ENCODE peak calls at places on chromosomes 16 and 17, in nine cellular contexts. U, H, V, F, N, M, C, P and A are unnamed samples.

GRCh38 chr17:72056727-72057290 is 64.0 kb upstream of the SOX9 start:
- DNase-seq in U (no peak), H (no peak), V (no peak), F (no peak), N (no peak), M (no peak), C (no peak), P (no peak), A (no peak)

GRCh38 chr17:74877592-74878543 is 5.1 kb upstream of the FDXR start:
- DNase-seq in U (no peak), H (no peak), V (no peak), F (no peak), N (no peak), M (peak; percentile 71), C (no peak), P (peak; percentile 57), A (no peak)

GRCh38 chr16:84751947-84752346 is 52.1 kb downstream of the USP10 start:
- DNase-seq in U (no peak), H (peak; percentile 67), V (no peak), F (no peak), N (no peak), M (peak; percentile 64), C (no peak), P (no peak), A (no peak)

GRCh38 chr17:80481284-80482057 is 5.1 kb upstream of the NPTX1 start:
- DNase-seq in U (no peak), H (no peak), V (no peak), F (no peak), N (no peak), M (no peak), C (no peak), P (peak; percentile 77), A (no peak)

GRCh38 chr16:57956270-57956808 is 14.6 kb downstream of the CNGB1 start:
- DNase-seq in U (no peak), H (no peak), V (no peak), F (no peak), N (no peak), M (no peak), C (no peak), P (no peak), A (no peak)

GRCh38 chr16:1530883-1531637 is 2.4 kb upstream of the TMEM204 start:
- DNase-seq in U (no peak), H (peak; percentile 44), V (peak; percentile 43), F (peak; percentile 93), N (peak; percentile 82), M (peak; percentile 79), C (peak; percentile 83), P (peak; percentile 69), A (no peak)

GRCh38 chr17:28498652-28499365 is 7.3 kb upstream of the FOXN1 start:
- DNase-seq in U (no peak), H (no peak), V (no peak), F (peak; percentile 77), N (no peak), M (no peak), C (no peak), P (no peak), A (no peak)

GRCh38 chr17:17313350-17313991 is 10.3 kb downstream of the NT5M start:
- DNase-seq in U (peak; percentile 60), H (no peak), V (no peak), F (no peak), N (no peak), M (peak; percentile 37), C (peak; percentile 60), P (peak; percentile 77), A (peak; percentile 76)

GRCh38 chr17:78557598-78558039 is 19.6 kb downstream of the DNAH17 start:
- DNase-seq in U (no peak), H (peak; percentile 36), V (peak; percentile 60), F (no peak), N (no peak), M (peak; percentile 85), C (no peak), P (no peak), A (no peak)

GRCh38 chr16:26827386-26827785 is 239.3 kb upstream of the C16orf82 start:
- DNase-seq in U (no peak), H (no peak), V (no peak), F (no peak), N (no peak), M (no peak), C (no peak), P (no peak), A (no peak)

GRCh38 chr17:38595892-38596291 is 9.9 kb downstream of the SRCIN1 start:
- DNase-seq in U (no peak), H (no peak), V (no peak), F (no peak), N (no peak), M (no peak), C (no peak), P (no peak), A (no peak)

GRCh38 chr16:79008869-79009179 is 591.7 kb downstream of the MAF start:
- DNase-seq in U (no peak), H (no peak), V (no peak), F (peak; percentile 7), N (no peak), M (no peak), C (no peak), P (no peak), A (no peak)

GRCh38 chr16:12502671-12503070 is 301.0 kb downstream of the CPPED1 start:
- DNase-seq in U (no peak), H (no peak), V (no peak), F (no peak), N (no peak), M (no peak), C (no peak), P (no peak), A (no peak)

GRCh38 chr16:88634141-88634993 is 4.0 kb upstream of the IL17C start:
- DNase-seq in U (no peak), H (peak; percentile 50), V (peak; percentile 23), F (peak; percentile 84), N (peak; percentile 58), M (peak; percentile 60), C (no peak), P (peak; percentile 75), A (peak; percentile 94)
- H3K4me3 ChIP-seq in U (peak overlapping the region; percentile 9), H (peak overlapping the region; percentile 47), V (peak overlapping the region; percentile 31), F (peak overlapping the region; percentile 19), N (peak overlapping the region; percentile 56), M (peak overlapping the region; percentile 48), C (peak overlapping the region; percentile 30), P (no peak overlapping the region), A (peak overlapping the region; percentile 22)

GRCh38 chr17:1186214-1186820 is 6.5 kb upstream of the ABR start:
- DNase-seq in U (no peak), H (peak; percentile 16), V (peak; percentile 74), F (no peak), N (no peak), M (peak; percentile 67), C (peak; percentile 85), P (no peak), A (no peak)
- H3K4me3 ChIP-seq in U (no peak overlapping the region), H (peak overlapping the region; percentile 25), V (no peak overlapping the region), F (no peak overlapping the region), N (peak overlapping the region; percentile 24), M (no peak overlapping the region), C (peak overlapping the region; percentile 3), P (no peak overlapping the region), A (no peak overlapping the region)

GRCh38 chr17:41585301-41585700 is 1.4 kb downstream of the KRT14 start:
- DNase-seq in U (no peak), H (no peak), V (no peak), F (peak; percentile 43), N (no peak), M (no peak), C (no peak), P (no peak), A (no peak)
- H3K4me3 ChIP-seq in U (no peak overlapping the region), H (no peak overlapping the region), V (no peak overlapping the region), F (peak overlapping the region; percentile 29), N (no peak overlapping the region), M (no peak overlapping the region), C (no peak overlapping the region), P (no peak overlapping the region), A (no peak overlapping the region)

GRCh38 chr16:54063374-54063773 is 223.2 kb downstream of the IRX3 start:
- DNase-seq in U (no peak), H (no peak), V (no peak), F (no peak), N (no peak), M (peak; percentile 29), C (no peak), P (no peak), A (no peak)

GRCh38 chr16:54068212-54068611 is 218.4 kb downstream of the IRX3 start:
- DNase-seq in U (no peak), H (no peak), V (no peak), F (no peak), N (no peak), M (no peak), C (no peak), P (no peak), A (no peak)

GRCh38 chr16:54069601-54070239 is 216.9 kb downstream of the IRX3 start:
- DNase-seq in U (no peak), H (no peak), V (no peak), F (no peak), N (no peak), M (no peak), C (no peak), P (no peak), A (no peak)

GRCh38 chr16:54067317-54068065 is 219.1 kb downstream of the IRX3 start:
- DNase-seq in U (no peak), H (peak; percentile 11), V (no peak), F (no peak), N (no peak), M (no peak), C (no peak), P (no peak), A (no peak)

DNA sequence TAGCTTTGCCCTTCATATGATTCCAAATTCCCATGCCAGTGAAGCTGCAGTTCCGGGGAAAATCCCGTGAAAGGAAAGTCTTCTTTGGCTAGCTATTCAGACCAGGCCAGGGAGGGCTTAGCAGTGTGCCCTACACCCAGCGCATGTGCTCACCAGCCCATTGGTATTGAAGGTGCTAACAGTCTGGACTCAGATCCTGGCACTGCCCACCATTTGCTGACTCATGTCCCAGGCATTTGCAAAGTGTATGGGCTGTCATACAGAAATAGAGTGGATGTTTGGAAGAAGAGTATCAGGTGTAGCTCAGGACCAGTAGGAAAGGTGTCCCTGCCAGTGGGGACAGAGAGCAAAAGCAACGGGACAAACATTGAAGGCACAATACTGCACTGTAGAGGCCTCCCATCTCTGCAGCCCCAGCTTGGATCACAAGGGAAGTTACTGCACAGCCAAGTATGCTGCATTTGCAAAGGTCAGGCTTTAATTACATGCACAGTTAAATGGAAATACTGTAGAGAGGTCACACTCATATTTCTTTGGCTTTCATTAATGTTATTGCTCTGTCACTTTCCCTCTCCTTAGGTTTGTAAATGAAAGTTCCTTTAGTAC is 220.0 kb downstream of the IRX3 start:
- DNase-seq in U (no peak), H (no peak), V (peak; percentile 5), F (no peak), N (no peak), M (no peak), C (no peak), P (no peak), A (no peak)
- H3K4me3 ChIP-seq in U (no peak overlapping the region), H (no peak overlapping the region), V (no peak overlapping the region), F (no peak overlapping the region), N (no peak overlapping the region), M (no peak overlapping the region), C (no peak overlapping the region), P (no peak overlapping the region), A (no peak overlapping the region)

GRCh38 chr17:60970741-60971140 is 293.1 kb downstream of the BCAS3 start:
- DNase-seq in U (no peak), H (no peak), V (no peak), F (no peak), N (no peak), M (no peak), C (no peak), P (no peak), A (no peak)
- H3K4me3 ChIP-seq in U (no peak overlapping the region), H (no peak overlapping the region), V (no peak overlapping the region), F (no peak overlapping the region), N (no peak overlapping the region), M (no peak overlapping the region), C (no peak overlapping the region), P (no peak overlapping the region), A (no peak overlapping the region)